ENCODE peak calls at places on chromosomes 5 and 9, in nine cellular contexts. One of them, this sample, is unnamed.

GRCh38 chr9:134403682-134404301 is 77.5 kb downstream of the RXRA start:
- DNase-seq in AG08396: peak
- DNase-seq in HuH-7.5: no peak
- DNase-seq in GM06990: peak
- DNase-seq in activated CD4-positive, alpha-beta T cell treated with anti-CD3 and anti-CD28 coated beads, Interleukin-2, amount 50 U/mL, for 1 hour: peak
- DNase-seq in body of pancreas: peak
- DNase-seq in M059J: peak
- DNase-seq in stimulated activated CD4-positive, alpha-beta T cell treated with anti-CD3 and anti-CD28 coated beads, Interleukin-2, amount 100 ng/mL, for 48 hours: no peak
- DNase-seq in activated T-helper 1 cell treated with Interleukin-2 at 50 U/mL for 16 hours: no peak
- DNase-seq in this sample: peak

GRCh38 chr9:33445389-33445881 is 2.0 kb downstream of the AQP3 start:
- DNase-seq in stimulated activated CD4-positive, alpha-beta T cell treated with anti-CD3 and anti-CD28 coated beads, Interleukin-2, amount 100 ng/mL, for 48 hours: no peak
- DNase-seq in activated T-helper 1 cell treated with Interleukin-2 at 50 U/mL for 16 hours: no peak
- DNase-seq in body of pancreas: peak
- DNase-seq in HuH-7.5: no peak
- DNase-seq in activated CD4-positive, alpha-beta T cell treated with anti-CD3 and anti-CD28 coated beads, Interleukin-2, amount 50 U/mL, for 1 hour: peak
- DNase-seq in GM06990: no peak
- DNase-seq in AG08396: no peak
- DNase-seq in M059J: no peak
- DNase-seq in this sample: peak

GRCh38 chr9:106921341-106921899 is 58.5 kb downstream of the ZNF462 start:
- DNase-seq in stimulated activated CD4-positive, alpha-beta T cell treated with anti-CD3 and anti-CD28 coated beads, Interleukin-2, amount 100 ng/mL, for 48 hours: no peak
- DNase-seq in activated T-helper 1 cell treated with Interleukin-2 at 50 U/mL for 16 hours: no peak
- DNase-seq in HuH-7.5: peak
- DNase-seq in activated CD4-positive, alpha-beta T cell treated with anti-CD3 and anti-CD28 coated beads, Interleukin-2, amount 50 U/mL, for 1 hour: no peak
- DNase-seq in GM06990: no peak
- DNase-seq in AG08396: peak
- DNase-seq in body of pancreas: no peak
- DNase-seq in M059J: peak
- DNase-seq in this sample: peak

GRCh38 chr9:123640792-123641222 is 284.8 kb downstream of the CRB2 start:
- DNase-seq in M059J: no peak
- DNase-seq in HuH-7.5: no peak
- DNase-seq in body of pancreas: no peak
- DNase-seq in activated CD4-positive, alpha-beta T cell treated with anti-CD3 and anti-CD28 coated beads, Interleukin-2, amount 50 U/mL, for 1 hour: no peak
- DNase-seq in AG08396: no peak
- DNase-seq in stimulated activated CD4-positive, alpha-beta T cell treated with anti-CD3 and anti-CD28 coated beads, Interleukin-2, amount 100 ng/mL, for 48 hours: peak
- DNase-seq in activated T-helper 1 cell treated with Interleukin-2 at 50 U/mL for 16 hours: no peak
- DNase-seq in GM06990: no peak
- DNase-seq in this sample: no peak

GRCh38 chr5:131392461-131393095 is 128.7 kb downstream of the CDC42SE2 start:
- DNase-seq in M059J: no peak
- DNase-seq in HuH-7.5: no peak
- DNase-seq in body of pancreas: no peak
- DNase-seq in GM06990: no peak
- DNase-seq in activated T-helper 1 cell treated with Interleukin-2 at 50 U/mL for 16 hours: no peak
- DNase-seq in activated CD4-positive, alpha-beta T cell treated with anti-CD3 and anti-CD28 coated beads, Interleukin-2, amount 50 U/mL, for 1 hour: no peak
- DNase-seq in stimulated activated CD4-positive, alpha-beta T cell treated with anti-CD3 and anti-CD28 coated beads, Interleukin-2, amount 100 ng/mL, for 48 hours: no peak
- DNase-seq in AG08396: no peak
- DNase-seq in this sample: peak

GRCh38 chr9:105834404-105834803 is 140.1 kb downstream of the TMEM38B start:
- DNase-seq in HuH-7.5: no peak
- DNase-seq in AG08396: no peak
- DNase-seq in activated CD4-positive, alpha-beta T cell treated with anti-CD3 and anti-CD28 coated beads, Interleukin-2, amount 50 U/mL, for 1 hour: no peak
- DNase-seq in M059J: no peak
- DNase-seq in GM06990: no peak
- DNase-seq in body of pancreas: no peak
- DNase-seq in activated T-helper 1 cell treated with Interleukin-2 at 50 U/mL for 16 hours: no peak
- DNase-seq in stimulated activated CD4-positive, alpha-beta T cell treated with anti-CD3 and anti-CD28 coated beads, Interleukin-2, amount 100 ng/mL, for 48 hours: no peak
- DNase-seq in this sample: no peak

GRCh38 chr9:137556069-137556838 is 4.6 kb downstream of the MRPL41 start:
- DNase-seq in activated CD4-positive, alpha-beta T cell treated with anti-CD3 and anti-CD28 coated beads, Interleukin-2, amount 50 U/mL, for 1 hour: no peak
- DNase-seq in stimulated activated CD4-positive, alpha-beta T cell treated with anti-CD3 and anti-CD28 coated beads, Interleukin-2, amount 100 ng/mL, for 48 hours: no peak
- DNase-seq in AG08396: no peak
- DNase-seq in GM06990: no peak
- DNase-seq in M059J: peak
- DNase-seq in body of pancreas: no peak
- DNase-seq in activated T-helper 1 cell treated with Interleukin-2 at 50 U/mL for 16 hours: no peak
- DNase-seq in HuH-7.5: no peak
- DNase-seq in this sample: no peak

GRCh38 chr9:136787690-136788400 is 3.3 kb upstream of the TMEM141 start:
- DNase-seq in GM06990: no peak
- DNase-seq in M059J: peak
- DNase-seq in body of pancreas: peak
- DNase-seq in activated CD4-positive, alpha-beta T cell treated with anti-CD3 and anti-CD28 coated beads, Interleukin-2, amount 50 U/mL, for 1 hour: peak
- DNase-seq in HuH-7.5: peak
- DNase-seq in stimulated activated CD4-positive, alpha-beta T cell treated with anti-CD3 and anti-CD28 coated beads, Interleukin-2, amount 100 ng/mL, for 48 hours: peak
- DNase-seq in activated T-helper 1 cell treated with Interleukin-2 at 50 U/mL for 16 hours: peak
- DNase-seq in AG08396: peak
- DNase-seq in this sample: peak

GRCh38 chr9:124758061-124758460 is 13.1 kb downstream of the NR6A1 start:
- DNase-seq in activated CD4-positive, alpha-beta T cell treated with anti-CD3 and anti-CD28 coated beads, Interleukin-2, amount 50 U/mL, for 1 hour: no peak
- DNase-seq in AG08396: no peak
- DNase-seq in activated T-helper 1 cell treated with Interleukin-2 at 50 U/mL for 16 hours: no peak
- DNase-seq in M059J: no peak
- DNase-seq in stimulated activated CD4-positive, alpha-beta T cell treated with anti-CD3 and anti-CD28 coated beads, Interleukin-2, amount 100 ng/mL, for 48 hours: no peak
- DNase-seq in body of pancreas: no peak
- DNase-seq in HuH-7.5: no peak
- DNase-seq in GM06990: no peak
- DNase-seq in this sample: no peak

GRCh38 chr9:97911528-97911927 is 10.8 kb downstream of the TRMO start:
- DNase-seq in activated T-helper 1 cell treated with Interleukin-2 at 50 U/mL for 16 hours: no peak
- DNase-seq in AG08396: no peak
- DNase-seq in M059J: no peak
- DNase-seq in HuH-7.5: no peak
- DNase-seq in body of pancreas: no peak
- DNase-seq in stimulated activated CD4-positive, alpha-beta T cell treated with anti-CD3 and anti-CD28 coated beads, Interleukin-2, amount 100 ng/mL, for 48 hours: no peak
- DNase-seq in GM06990: no peak
- DNase-seq in activated CD4-positive, alpha-beta T cell treated with anti-CD3 and anti-CD28 coated beads, Interleukin-2, amount 50 U/mL, for 1 hour: no peak
- DNase-seq in this sample: no peak

GRCh38 chr5:85823462-85824426 is 794.0 kb upstream of the COX7C start:
- DNase-seq in GM06990: no peak
- DNase-seq in AG08396: no peak
- DNase-seq in body of pancreas: no peak
- DNase-seq in stimulated activated CD4-positive, alpha-beta T cell treated with anti-CD3 and anti-CD28 coated beads, Interleukin-2, amount 100 ng/mL, for 48 hours: no peak
- DNase-seq in M059J: peak
- DNase-seq in activated CD4-positive, alpha-beta T cell treated with anti-CD3 and anti-CD28 coated beads, Interleukin-2, amount 50 U/mL, for 1 hour: no peak
- DNase-seq in HuH-7.5: no peak
- DNase-seq in activated T-helper 1 cell treated with Interleukin-2 at 50 U/mL for 16 hours: no peak
- DNase-seq in this sample: no peak

GRCh38 chr5:126736141-126736540 is 40.8 kb upstream of the LMNB1 start:
- DNase-seq in activated T-helper 1 cell treated with Interleukin-2 at 50 U/mL for 16 hours: no peak
- DNase-seq in HuH-7.5: no peak
- DNase-seq in body of pancreas: no peak
- DNase-seq in AG08396: no peak
- DNase-seq in activated CD4-positive, alpha-beta T cell treated with anti-CD3 and anti-CD28 coated beads, Interleukin-2, amount 50 U/mL, for 1 hour: no peak
- DNase-seq in stimulated activated CD4-positive, alpha-beta T cell treated with anti-CD3 and anti-CD28 coated beads, Interleukin-2, amount 100 ng/mL, for 48 hours: no peak
- DNase-seq in M059J: peak
- DNase-seq in GM06990: no peak
- DNase-seq in this sample: no peak

GRCh38 chr9:127838375-127839078 is 15.9 kb downstream of the ENG start:
- DNase-seq in activated CD4-positive, alpha-beta T cell treated with anti-CD3 and anti-CD28 coated beads, Interleukin-2, amount 50 U/mL, for 1 hour: no peak
- DNase-seq in M059J: peak
- DNase-seq in AG08396: peak
- DNase-seq in body of pancreas: peak
- DNase-seq in GM06990: no peak
- DNase-seq in HuH-7.5: no peak
- DNase-seq in stimulated activated CD4-positive, alpha-beta T cell treated with anti-CD3 and anti-CD28 coated beads, Interleukin-2, amount 100 ng/mL, for 48 hours: no peak
- DNase-seq in activated T-helper 1 cell treated with Interleukin-2 at 50 U/mL for 16 hours: no peak
- DNase-seq in this sample: no peak

GRCh38 chr5:41763096-41763495 is 107.1 kb downstream of the OXCT1 start:
- DNase-seq in activated CD4-positive, alpha-beta T cell treated with anti-CD3 and anti-CD28 coated beads, Interleukin-2, amount 50 U/mL, for 1 hour: no peak
- DNase-seq in stimulated activated CD4-positive, alpha-beta T cell treated with anti-CD3 and anti-CD28 coated beads, Interleukin-2, amount 100 ng/mL, for 48 hours: no peak
- DNase-seq in HuH-7.5: no peak
- DNase-seq in AG08396: peak
- DNase-seq in M059J: peak
- DNase-seq in activated T-helper 1 cell treated with Interleukin-2 at 50 U/mL for 16 hours: no peak
- DNase-seq in body of pancreas: no peak
- DNase-seq in GM06990: no peak
- DNase-seq in this sample: no peak

GRCh38 chr5:135223891-135224625 is 175.0 kb downstream of the MACROH2A1 start:
- DNase-seq in activated CD4-positive, alpha-beta T cell treated with anti-CD3 and anti-CD28 coated beads, Interleukin-2, amount 50 U/mL, for 1 hour: no peak
- DNase-seq in M059J: no peak
- DNase-seq in HuH-7.5: no peak
- DNase-seq in stimulated activated CD4-positive, alpha-beta T cell treated with anti-CD3 and anti-CD28 coated beads, Interleukin-2, amount 100 ng/mL, for 48 hours: no peak
- DNase-seq in AG08396: no peak
- DNase-seq in GM06990: no peak
- DNase-seq in activated T-helper 1 cell treated with Interleukin-2 at 50 U/mL for 16 hours: no peak
- DNase-seq in body of pancreas: peak
- DNase-seq in this sample: no peak

GRCh38 chr9:122125891-122126331 is 32.8 kb upstream of the TTLL11 start:
- DNase-seq in M059J: peak
- DNase-seq in stimulated activated CD4-positive, alpha-beta T cell treated with anti-CD3 and anti-CD28 coated beads, Interleukin-2, amount 100 ng/mL, for 48 hours: no peak
- DNase-seq in HuH-7.5: no peak
- DNase-seq in AG08396: peak
- DNase-seq in activated CD4-positive, alpha-beta T cell treated with anti-CD3 and anti-CD28 coated beads, Interleukin-2, amount 50 U/mL, for 1 hour: no peak
- DNase-seq in activated T-helper 1 cell treated with Interleukin-2 at 50 U/mL for 16 hours: no peak
- DNase-seq in body of pancreas: no peak
- DNase-seq in GM06990: no peak
- DNase-seq in this sample: no peak

GRCh38 chr9:83956288-83957028 is 23.6 kb downstream of the HNRNPK start:
- DNase-seq in AG08396: peak
- DNase-seq in activated CD4-positive, alpha-beta T cell treated with anti-CD3 and anti-CD28 coated beads, Interleukin-2, amount 50 U/mL, for 1 hour: peak
- DNase-seq in M059J: peak
- DNase-seq in body of pancreas: peak
- DNase-seq in GM06990: peak
- DNase-seq in HuH-7.5: peak
- DNase-seq in stimulated activated CD4-positive, alpha-beta T cell treated with anti-CD3 and anti-CD28 coated beads, Interleukin-2, amount 100 ng/mL, for 48 hours: peak
- DNase-seq in activated T-helper 1 cell treated with Interleukin-2 at 50 U/mL for 16 hours: peak
- DNase-seq in this sample: peak

GRCh38 chr5:122192883-122193496 is 63.6 kb downstream of the ZNF474 start:
- DNase-seq in M059J: peak
- DNase-seq in stimulated activated CD4-positive, alpha-beta T cell treated with anti-CD3 and anti-CD28 coated beads, Interleukin-2, amount 100 ng/mL, for 48 hours: no peak
- DNase-seq in body of pancreas: peak
- DNase-seq in activated T-helper 1 cell treated with Interleukin-2 at 50 U/mL for 16 hours: no peak
- DNase-seq in AG08396: peak
- DNase-seq in GM06990: peak
- DNase-seq in activated CD4-positive, alpha-beta T cell treated with anti-CD3 and anti-CD28 coated beads, Interleukin-2, amount 50 U/mL, for 1 hour: no peak
- DNase-seq in HuH-7.5: no peak
- DNase-seq in this sample: no peak

GRCh38 chr5:102758576-102758975 is 3.5 kb downstream of the PAM start:
- DNase-seq in activated T-helper 1 cell treated with Interleukin-2 at 50 U/mL for 16 hours: no peak
- DNase-seq in GM06990: no peak
- DNase-seq in M059J: peak
- DNase-seq in AG08396: peak
- DNase-seq in stimulated activated CD4-positive, alpha-beta T cell treated with anti-CD3 and anti-CD28 coated beads, Interleukin-2, amount 100 ng/mL, for 48 hours: no peak
- DNase-seq in HuH-7.5: no peak
- DNase-seq in body of pancreas: no peak
- DNase-seq in activated CD4-positive, alpha-beta T cell treated with anti-CD3 and anti-CD28 coated beads, Interleukin-2, amount 50 U/mL, for 1 hour: no peak
- DNase-seq in this sample: no peak

GRCh38 chr9:136437430-136437829 is 2.2 kb downstream of the INPP5E start:
- DNase-seq in stimulated activated CD4-positive, alpha-beta T cell treated with anti-CD3 and anti-CD28 coated beads, Interleukin-2, amount 100 ng/mL, for 48 hours: no peak
- DNase-seq in body of pancreas: no peak
- DNase-seq in activated CD4-positive, alpha-beta T cell treated with anti-CD3 and anti-CD28 coated beads, Interleukin-2, amount 50 U/mL, for 1 hour: no peak
- DNase-seq in M059J: peak
- DNase-seq in HuH-7.5: no peak
- DNase-seq in GM06990: no peak
- DNase-seq in AG08396: peak
- DNase-seq in activated T-helper 1 cell treated with Interleukin-2 at 50 U/mL for 16 hours: no peak
- DNase-seq in this sample: no peak

GRCh38 chr9:113349434-113350337 is at the start of gene BSPRY:
- DNase-seq in body of pancreas: peak
- DNase-seq in HuH-7.5: peak
- DNase-seq in M059J: no peak
- DNase-seq in GM06990: peak
- DNase-seq in activated CD4-positive, alpha-beta T cell treated with anti-CD3 and anti-CD28 coated beads, Interleukin-2, amount 50 U/mL, for 1 hour: no peak
- DNase-seq in AG08396: peak
- DNase-seq in stimulated activated CD4-positive, alpha-beta T cell treated with anti-CD3 and anti-CD28 coated beads, Interleukin-2, amount 100 ng/mL, for 48 hours: no peak
- DNase-seq in activated T-helper 1 cell treated with Interleukin-2 at 50 U/mL for 16 hours: no peak
- DNase-seq in this sample: peak

GRCh38 chr9:96232539-96233241 is 69.3 kb downstream of the HSD17B3 start:
- DNase-seq in HuH-7.5: peak
- DNase-seq in stimulated activated CD4-positive, alpha-beta T cell treated with anti-CD3 and anti-CD28 coated beads, Interleukin-2, amount 100 ng/mL, for 48 hours: peak
- DNase-seq in AG08396: peak
- DNase-seq in GM06990: no peak
- DNase-seq in activated CD4-positive, alpha-beta T cell treated with anti-CD3 and anti-CD28 coated beads, Interleukin-2, amount 50 U/mL, for 1 hour: peak
- DNase-seq in M059J: peak
- DNase-seq in body of pancreas: peak
- DNase-seq in activated T-helper 1 cell treated with Interleukin-2 at 50 U/mL for 16 hours: no peak
- DNase-seq in this sample: peak

GRCh38 chr5:176647870-176648466 is 684 bp downstream of the TSPAN17 start:
- DNase-seq in body of pancreas: peak
- DNase-seq in M059J: peak
- DNase-seq in HuH-7.5: peak
- DNase-seq in stimulated activated CD4-positive, alpha-beta T cell treated with anti-CD3 and anti-CD28 coated beads, Interleukin-2, amount 100 ng/mL, for 48 hours: no peak
- DNase-seq in activated T-helper 1 cell treated with Interleukin-2 at 50 U/mL for 16 hours: no peak
- DNase-seq in activated CD4-positive, alpha-beta T cell treated with anti-CD3 and anti-CD28 coated beads, Interleukin-2, amount 50 U/mL, for 1 hour: no peak
- DNase-seq in AG08396: no peak
- DNase-seq in GM06990: no peak
- DNase-seq in this sample: peak

GRCh38 chr5:87121315-87122170 is 146.1 kb upstream of the RASA1 start:
- DNase-seq in AG08396: peak
- DNase-seq in activated T-helper 1 cell treated with Interleukin-2 at 50 U/mL for 16 hours: peak
- DNase-seq in GM06990: peak
- DNase-seq in activated CD4-positive, alpha-beta T cell treated with anti-CD3 and anti-CD28 coated beads, Interleukin-2, amount 50 U/mL, for 1 hour: peak
- DNase-seq in HuH-7.5: no peak
- DNase-seq in M059J: peak
- DNase-seq in stimulated activated CD4-positive, alpha-beta T cell treated with anti-CD3 and anti-CD28 coated beads, Interleukin-2, amount 100 ng/mL, for 48 hours: no peak
- DNase-seq in body of pancreas: no peak
- DNase-seq in this sample: peak

GRCh38 chr9:136950656-136951030 is 1.4 kb upstream of the LCN12 start:
- DNase-seq in activated CD4-positive, alpha-beta T cell treated with anti-CD3 and anti-CD28 coated beads, Interleukin-2, amount 50 U/mL, for 1 hour: no peak
- DNase-seq in HuH-7.5: no peak
- DNase-seq in M059J: peak
- DNase-seq in GM06990: no peak
- DNase-seq in AG08396: no peak
- DNase-seq in stimulated activated CD4-positive, alpha-beta T cell treated with anti-CD3 and anti-CD28 coated beads, Interleukin-2, amount 100 ng/mL, for 48 hours: no peak
- DNase-seq in body of pancreas: no peak
- DNase-seq in activated T-helper 1 cell treated with Interleukin-2 at 50 U/mL for 16 hours: no peak
- DNase-seq in this sample: no peak

GRCh38 chr5:115333164-115333563 is 36.7 kb upstream of the CCDC112 start:
- DNase-seq in activated T-helper 1 cell treated with Interleukin-2 at 50 U/mL for 16 hours: no peak
- DNase-seq in body of pancreas: no peak
- DNase-seq in M059J: peak
- DNase-seq in GM06990: peak
- DNase-seq in HuH-7.5: no peak
- DNase-seq in AG08396: no peak
- DNase-seq in stimulated activated CD4-positive, alpha-beta T cell treated with anti-CD3 and anti-CD28 coated beads, Interleukin-2, amount 100 ng/mL, for 48 hours: no peak
- DNase-seq in activated CD4-positive, alpha-beta T cell treated with anti-CD3 and anti-CD28 coated beads, Interleukin-2, amount 50 U/mL, for 1 hour: no peak
- DNase-seq in this sample: no peak

GRCh38 chr9:76643399-76644117 is 120.7 kb upstream of the PCA3 start:
- DNase-seq in M059J: no peak
- DNase-seq in activated T-helper 1 cell treated with Interleukin-2 at 50 U/mL for 16 hours: no peak
- DNase-seq in HuH-7.5: no peak
- DNase-seq in GM06990: peak
- DNase-seq in activated CD4-positive, alpha-beta T cell treated with anti-CD3 and anti-CD28 coated beads, Interleukin-2, amount 50 U/mL, for 1 hour: no peak
- DNase-seq in stimulated activated CD4-positive, alpha-beta T cell treated with anti-CD3 and anti-CD28 coated beads, Interleukin-2, amount 100 ng/mL, for 48 hours: no peak
- DNase-seq in body of pancreas: no peak
- DNase-seq in AG08396: no peak
- DNase-seq in this sample: no peak

This sample was measured in central memory CD4-positive, alpha-beta T cell.